ENCODE peak calls at places on chromosomes 3 and 15, in seven cellular contexts. One of them, this sample, is unnamed.

GRCh38 chr3:143595456-143596077 is 252.7 kb downstream of the SLC9A9 start:
- DNase-seq in PC-9: no peak
- DNase-seq in coronary artery: no peak
- DNase-seq in CD8-positive, alpha-beta T cell: no peak
- DNase-seq in pancreas: no peak
- DNase-seq in tibial artery: no peak
- DNase-seq in endothelial cell: no peak
- DNase-seq in this sample: no peak

GRCh38 chr3:133573629-133574194 is at the start of gene CDV3:
- DNase-seq in PC-9: no peak
- DNase-seq in coronary artery: peak
- DNase-seq in CD8-positive, alpha-beta T cell: no peak
- DNase-seq in pancreas: no peak
- DNase-seq in tibial artery: peak
- DNase-seq in endothelial cell: peak
- DNase-seq in this sample: no peak

GRCh38 chr3:36876181-36876936 is 68.5 kb downstream of the TRANK1 start:
- DNase-seq in PC-9: no peak
- DNase-seq in coronary artery: no peak
- DNase-seq in CD8-positive, alpha-beta T cell: no peak
- DNase-seq in pancreas: no peak
- DNase-seq in tibial artery: no peak
- DNase-seq in endothelial cell: no peak
- DNase-seq in this sample: no peak

GRCh38 chr3:32414527-32415202 is 23.0 kb downstream of the CMTM7 start:
- DNase-seq in PC-9: no peak
- DNase-seq in coronary artery: peak
- DNase-seq in CD8-positive, alpha-beta T cell: peak
- DNase-seq in pancreas: no peak
- DNase-seq in tibial artery: no peak
- DNase-seq in endothelial cell: no peak
- DNase-seq in this sample: no peak

GRCh38 chr15:55734641-55735040 is 8.3 kb downstream of the PRTG start:
- DNase-seq in PC-9: no peak
- DNase-seq in coronary artery: no peak
- DNase-seq in CD8-positive, alpha-beta T cell: no peak
- DNase-seq in pancreas: no peak
- DNase-seq in tibial artery: no peak
- DNase-seq in endothelial cell: no peak
- DNase-seq in this sample: no peak

GRCh38 chr15:56356616-56357015 is 8.6 kb upstream of the TEX9 start:
- DNase-seq in PC-9: peak
- DNase-seq in coronary artery: no peak
- DNase-seq in CD8-positive, alpha-beta T cell: no peak
- DNase-seq in pancreas: no peak
- DNase-seq in tibial artery: no peak
- DNase-seq in endothelial cell: no peak
- DNase-seq in this sample: no peak

GRCh38 chr3:125684199-125684598 is 88.9 kb upstream of the OSBPL11 start:
- DNase-seq in PC-9: no peak
- DNase-seq in coronary artery: no peak
- DNase-seq in CD8-positive, alpha-beta T cell: no peak
- DNase-seq in pancreas: no peak
- DNase-seq in tibial artery: no peak
- DNase-seq in endothelial cell: peak
- DNase-seq in this sample: no peak

GRCh38 chr3:157354722-157355121 is 81.9 kb upstream of the PTX3 start:
- DNase-seq in PC-9: no peak
- DNase-seq in coronary artery: no peak
- DNase-seq in CD8-positive, alpha-beta T cell: no peak
- DNase-seq in pancreas: no peak
- DNase-seq in tibial artery: no peak
- DNase-seq in endothelial cell: peak
- DNase-seq in this sample: no peak

GRCh38 chr15:38930851-38931572 is 366.4 kb upstream of the RASGRP1 start:
- DNase-seq in PC-9: no peak
- DNase-seq in coronary artery: no peak
- DNase-seq in CD8-positive, alpha-beta T cell: no peak
- DNase-seq in pancreas: no peak
- DNase-seq in tibial artery: no peak
- DNase-seq in endothelial cell: no peak
- DNase-seq in this sample: no peak

GRCh38 chr3:122926322-122926721 is 101.2 kb downstream of the SEMA5B start:
- DNase-seq in PC-9: no peak
- DNase-seq in coronary artery: no peak
- DNase-seq in CD8-positive, alpha-beta T cell: no peak
- DNase-seq in pancreas: no peak
- DNase-seq in tibial artery: no peak
- DNase-seq in endothelial cell: no peak
- DNase-seq in this sample: no peak

GRCh38 chr15:69132935-69133861 is 27.2 kb upstream of the GLCE start:
- DNase-seq in PC-9: peak
- DNase-seq in coronary artery: no peak
- DNase-seq in CD8-positive, alpha-beta T cell: no peak
- DNase-seq in pancreas: no peak
- DNase-seq in tibial artery: no peak
- DNase-seq in endothelial cell: no peak
- DNase-seq in this sample: no peak

GRCh38 chr3:182533394-182533793 is 259.9 kb upstream of the ATP11B start:
- DNase-seq in PC-9: peak
- DNase-seq in coronary artery: no peak
- DNase-seq in CD8-positive, alpha-beta T cell: no peak
- DNase-seq in pancreas: no peak
- DNase-seq in tibial artery: no peak
- DNase-seq in endothelial cell: no peak
- DNase-seq in this sample: no peak

GRCh38 chr15:52139599-52140462 is 27.3 kb upstream of the BCL2L10 start:
- DNase-seq in PC-9: peak
- DNase-seq in coronary artery: no peak
- DNase-seq in CD8-positive, alpha-beta T cell: peak
- DNase-seq in pancreas: peak
- DNase-seq in tibial artery: peak
- DNase-seq in endothelial cell: peak
- DNase-seq in this sample: peak

GRCh38 chr15:68585574-68586273 is 6.9 kb downstream of the CORO2B start:
- DNase-seq in PC-9: no peak
- DNase-seq in coronary artery: no peak
- DNase-seq in CD8-positive, alpha-beta T cell: no peak
- DNase-seq in pancreas: no peak
- DNase-seq in tibial artery: no peak
- DNase-seq in endothelial cell: no peak
- DNase-seq in this sample: no peak

GRCh38 chr15:24766511-24767133 is 91.0 kb downstream of the NPAP1 start:
- DNase-seq in PC-9: no peak
- DNase-seq in coronary artery: no peak
- DNase-seq in CD8-positive, alpha-beta T cell: no peak
- DNase-seq in pancreas: no peak
- DNase-seq in tibial artery: no peak
- DNase-seq in endothelial cell: no peak
- DNase-seq in this sample: no peak

GRCh38 chr3:172586447-172586846 is 63.2 kb upstream of the TNFSF10 start:
- DNase-seq in PC-9: no peak
- DNase-seq in coronary artery: no peak
- DNase-seq in CD8-positive, alpha-beta T cell: no peak
- DNase-seq in pancreas: no peak
- DNase-seq in tibial artery: no peak
- DNase-seq in endothelial cell: no peak
- DNase-seq in this sample: no peak

GRCh38 chr15:41022487-41023090 is 69.3 kb downstream of the CHAC1 start:
- DNase-seq in PC-9: peak
- DNase-seq in coronary artery: no peak
- DNase-seq in CD8-positive, alpha-beta T cell: peak
- DNase-seq in pancreas: no peak
- DNase-seq in tibial artery: peak
- DNase-seq in endothelial cell: peak
- DNase-seq in this sample: no peak

GRCh38 chr3:190070623-190071347 is 49.9 kb downstream of the P3H2 start:
- DNase-seq in PC-9: no peak
- DNase-seq in coronary artery: no peak
- DNase-seq in CD8-positive, alpha-beta T cell: no peak
- DNase-seq in pancreas: no peak
- DNase-seq in tibial artery: no peak
- DNase-seq in endothelial cell: no peak
- DNase-seq in this sample: no peak

GRCh38 chr3:63092545-63092944 is 185.6 kb upstream of the SYNPR start:
- DNase-seq in PC-9: no peak
- DNase-seq in coronary artery: no peak
- DNase-seq in CD8-positive, alpha-beta T cell: no peak
- DNase-seq in pancreas: no peak
- DNase-seq in tibial artery: no peak
- DNase-seq in endothelial cell: no peak
- DNase-seq in this sample: no peak

GRCh38 chr3:109563149-109563548 is 225.8 kb upstream of the DPPA4 start:
- DNase-seq in PC-9: no peak
- DNase-seq in coronary artery: no peak
- DNase-seq in CD8-positive, alpha-beta T cell: peak
- DNase-seq in pancreas: no peak
- DNase-seq in tibial artery: no peak
- DNase-seq in endothelial cell: no peak
- DNase-seq in this sample: no peak

GRCh38 chr3:181797431-181797830 is 85.7 kb downstream of the SOX2 start:
- DNase-seq in PC-9: no peak
- DNase-seq in coronary artery: no peak
- DNase-seq in CD8-positive, alpha-beta T cell: no peak
- DNase-seq in pancreas: no peak
- DNase-seq in tibial artery: no peak
- DNase-seq in endothelial cell: no peak
- DNase-seq in this sample: no peak

GRCh38 chr3:112389961-112390360 is 57.0 kb downstream of the CD200 start:
- DNase-seq in PC-9: no peak
- DNase-seq in coronary artery: no peak
- DNase-seq in CD8-positive, alpha-beta T cell: no peak
- DNase-seq in pancreas: no peak
- DNase-seq in tibial artery: no peak
- DNase-seq in endothelial cell: no peak
- DNase-seq in this sample: no peak

GRCh38 chr15:78775472-78775871 is 35.8 kb downstream of the ADAMTS7 start:
- DNase-seq in PC-9: no peak
- DNase-seq in coronary artery: no peak
- DNase-seq in CD8-positive, alpha-beta T cell: no peak
- DNase-seq in pancreas: no peak
- DNase-seq in tibial artery: no peak
- DNase-seq in endothelial cell: no peak
- DNase-seq in this sample: no peak

GRCh38 chr3:42486814-42487569 is 15.5 kb upstream of the VIPR1 start:
- DNase-seq in PC-9: no peak
- DNase-seq in coronary artery: peak
- DNase-seq in CD8-positive, alpha-beta T cell: no peak
- DNase-seq in pancreas: no peak
- DNase-seq in tibial artery: no peak
- DNase-seq in endothelial cell: no peak
- DNase-seq in this sample: no peak

GRCh38 chr15:101781927-101782326 is 21.4 kb upstream of the OR4F6 start:
- DNase-seq in PC-9: no peak
- DNase-seq in coronary artery: no peak
- DNase-seq in CD8-positive, alpha-beta T cell: no peak
- DNase-seq in pancreas: no peak
- DNase-seq in tibial artery: no peak
- DNase-seq in endothelial cell: no peak
- DNase-seq in this sample: no peak
- TF ChIP-seq CTCF in PC-9: no peak
- TF ChIP-seq CTCF in coronary artery: no peak
- TF ChIP-seq CTCF in CD8-positive, alpha-beta T cell: no peak
- TF ChIP-seq CTCF in pancreas: no peak
- TF ChIP-seq CTCF in tibial artery: no peak
- TF ChIP-seq CTCF in endothelial cell: no peak
- TF ChIP-seq CTCF in this sample: no peak

DNA sequence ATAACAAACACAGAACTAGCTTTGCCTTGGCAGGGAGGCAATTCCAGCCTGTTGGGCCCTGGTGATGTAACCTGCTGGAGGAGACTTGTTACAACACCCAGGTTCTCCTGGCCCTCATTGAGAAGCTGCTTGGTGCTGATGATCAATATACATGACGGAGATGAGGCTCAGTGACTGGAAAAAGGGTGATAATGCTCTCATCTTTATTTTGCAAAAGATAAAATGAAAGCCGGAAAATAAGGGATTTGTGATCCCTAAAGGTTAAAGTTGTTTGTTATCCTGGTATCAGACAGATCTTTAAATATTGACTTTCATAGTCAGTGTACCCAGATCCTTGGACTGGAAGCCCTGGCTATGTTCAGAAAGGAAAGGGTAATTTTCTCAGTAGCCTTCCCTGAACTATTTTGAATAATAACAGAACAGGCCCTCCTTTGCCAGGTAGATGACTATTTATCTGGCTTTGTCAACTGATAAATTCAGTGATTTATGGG is 118.9 kb upstream of the MEIS2 start:
- DNase-seq in PC-9: no peak
- DNase-seq in coronary artery: no peak
- DNase-seq in CD8-positive, alpha-beta T cell: no peak
- DNase-seq in pancreas: peak
- DNase-seq in tibial artery: no peak
- DNase-seq in endothelial cell: no peak
- DNase-seq in this sample: no peak
- TF ChIP-seq CTCF in PC-9: no peak
- TF ChIP-seq CTCF in coronary artery: no peak
- TF ChIP-seq CTCF in CD8-positive, alpha-beta T cell: no peak
- TF ChIP-seq CTCF in pancreas: no peak
- TF ChIP-seq CTCF in tibial artery: no peak
- TF ChIP-seq CTCF in endothelial cell: no peak
- TF ChIP-seq CTCF in this sample: no peak

DNA sequence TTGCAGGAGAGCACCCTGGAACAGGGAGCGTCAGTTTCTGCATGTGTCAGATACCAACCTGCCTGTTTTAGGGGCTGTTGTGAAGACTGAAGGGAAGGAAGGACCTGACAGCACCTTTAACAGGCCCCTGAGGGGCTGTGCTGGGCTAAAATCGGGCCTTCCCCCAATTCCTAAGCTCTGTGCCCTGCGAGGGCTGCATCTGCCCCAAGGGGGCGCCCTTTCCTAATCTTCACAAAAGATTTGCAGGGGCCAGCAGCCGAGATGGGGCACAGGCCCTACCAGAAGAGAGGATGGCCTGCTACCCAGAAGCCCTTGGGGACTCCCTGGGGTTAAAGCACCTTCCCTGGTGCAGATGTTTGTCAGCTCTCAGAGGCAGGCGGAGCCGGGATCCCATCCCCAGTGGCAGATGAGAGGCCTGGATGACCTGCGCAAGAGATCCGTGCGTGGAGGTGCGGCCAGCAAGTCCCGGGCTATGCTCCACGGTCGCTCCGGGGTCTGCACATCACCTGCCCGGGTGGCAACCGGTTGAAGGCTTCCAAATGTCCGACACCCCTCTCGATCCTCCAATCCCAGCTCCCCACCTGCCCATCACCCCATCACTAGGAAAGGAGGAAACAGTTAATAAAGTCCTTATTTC is 53.6 kb downstream of the RHCG start:
- DNase-seq in PC-9: peak
- DNase-seq in coronary artery: no peak
- DNase-seq in CD8-positive, alpha-beta T cell: no peak
- DNase-seq in pancreas: peak
- DNase-seq in tibial artery: no peak
- DNase-seq in endothelial cell: peak
- DNase-seq in this sample: peak
- TF ChIP-seq CTCF in PC-9: peak
- TF ChIP-seq CTCF in coronary artery: no peak
- TF ChIP-seq CTCF in CD8-positive, alpha-beta T cell: no peak
- TF ChIP-seq CTCF in pancreas: peak
- TF ChIP-seq CTCF in tibial artery: no peak
- TF ChIP-seq CTCF in endothelial cell: peak
- TF ChIP-seq CTCF in this sample: no peak

GRCh38 chr15:88337993-88338392 is 81.5 kb upstream of the NTRK3 start:
- DNase-seq in PC-9: no peak
- DNase-seq in coronary artery: no peak
- DNase-seq in CD8-positive, alpha-beta T cell: no peak
- DNase-seq in pancreas: no peak
- DNase-seq in tibial artery: no peak
- DNase-seq in endothelial cell: no peak
- DNase-seq in this sample: no peak
- TF ChIP-seq CTCF in PC-9: no peak
- TF ChIP-seq CTCF in coronary artery: no peak
- TF ChIP-seq CTCF in CD8-positive, alpha-beta T cell: no peak
- TF ChIP-seq CTCF in pancreas: no peak
- TF ChIP-seq CTCF in tibial artery: no peak
- TF ChIP-seq CTCF in endothelial cell: no peak
- TF ChIP-seq CTCF in this sample: no peak

This sample was measured in activated B cell treated with CpG ODN at 0.5 μM for 24 hours.